ENCODE peak calls at places on chromosomes 12 and 14, in five cellular contexts. N is heart left ventricle; I is CD8-positive, alpha-beta memory T cell; X is ovary; S is PC-3. F is an unnamed sample.

GRCh38 chr14:21252149-21252548 is 17.1 kb downstream of the HNRNPC start:
- DNase-seq in N (no peak), I (no peak), X (no peak), S (no peak), F (no peak)

GRCh38 chr12:12803186-12803585 is 10.0 kb upstream of the DDX47 start:
- DNase-seq in X (no peak), N (no peak), S (peak), I (no peak), F (peak)

GRCh38 chr12:124518051-124518932 is 49.1 kb downstream of the NCOR2 start:
- DNase-seq in N (peak), X (peak), S (peak), I (no peak), F (peak)

GRCh38 chr14:24285351-24285750 is 14.0 kb upstream of the RABGGTA start:
- DNase-seq in N (no peak), S (no peak), X (no peak), I (no peak), F (peak)

GRCh38 chr12:9928607-9929006 is 3.6 kb downstream of the CLEC2A start:
- DNase-seq in X (no peak), S (peak), I (no peak), N (no peak), F (no peak)

GRCh38 chr12:26278666-26279065 is 83.3 kb downstream of the SSPN start:
- DNase-seq in S (no peak), N (no peak), X (no peak), I (no peak), F (no peak)

GRCh38 chr12:22100952-22101748 is 55.1 kb downstream of the CMAS start:
- DNase-seq in N (no peak), I (no peak), S (peak), X (no peak), F (peak)

GRCh38 chr12:20807192-20808080 is 3.1 kb upstream of the SLCO1B3 start:
- DNase-seq in N (peak), S (no peak), X (no peak), I (no peak), F (no peak)

GRCh38 chr12:79935624-79936040 is 735 bp upstream of the PPP1R12A start:
- DNase-seq in I (no peak), N (no peak), S (peak), X (no peak), F (peak)
- H3K27ac ChIP-seq in I (peak), N (peak), S (peak), X (peak), F (peak)

GRCh38 chr14:102479107-102479506 is 30.5 kb downstream of the ANKRD9 start:
- DNase-seq in N (no peak), S (no peak), X (no peak), I (no peak), F (no peak)

GRCh38 chr14:102481371-102481770 is 28.2 kb downstream of the ANKRD9 start:
- DNase-seq in S (no peak), N (no peak), I (no peak), X (no peak), F (no peak)

GRCh38 chr14:102481791-102482238 is 27.8 kb downstream of the ANKRD9 start:
- DNase-seq in S (peak), X (no peak), N (no peak), I (no peak), F (peak)

GRCh38 chr14:102484316-102484715 is 25.3 kb downstream of the ANKRD9 start:
- DNase-seq in X (no peak), I (no peak), S (no peak), N (no peak), F (no peak)

DNA sequence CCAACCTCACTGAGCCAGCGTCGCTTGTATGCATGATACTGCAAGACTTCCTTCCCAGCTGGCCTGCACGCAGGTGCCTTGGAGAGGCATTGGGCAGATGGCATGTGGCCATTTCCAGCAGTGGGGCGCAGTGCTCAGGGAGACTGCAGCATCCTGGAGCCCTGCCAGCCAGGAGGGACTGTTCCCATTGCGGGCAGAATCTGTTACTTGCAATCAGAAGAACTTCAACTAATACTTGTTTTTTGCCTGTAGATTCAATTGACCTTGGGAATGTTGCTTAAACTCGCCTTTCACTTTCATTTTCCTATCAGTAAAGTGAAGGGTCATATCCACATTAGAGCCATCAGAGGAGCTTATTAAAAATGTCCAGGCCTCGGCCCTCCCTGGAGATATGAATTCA is 29.8 kb downstream of the ANKRD9 start:
- DNase-seq in X (peak), I (no peak), S (no peak), N (peak), F (no peak)
- H3K27ac ChIP-seq in X (peak), I (no peak), S (no peak), N (peak), F (no peak)

GRCh38 chr12:121774968-121775474 is 18.5 kb downstream of the RHOF start:
- DNase-seq in S (no peak), I (no peak), N (no peak), X (no peak), F (no peak)

GRCh38 chr12:121775501-121775900 is 18.0 kb downstream of the RHOF start:
- DNase-seq in S (no peak), I (no peak), N (no peak), X (no peak), F (no peak)

GRCh38 chr12:121770388-121770787 is 23.1 kb downstream of the RHOF start:
- DNase-seq in S (no peak), X (no peak), N (no peak), I (no peak), F (no peak)

GRCh38 chr12:121770802-121771625 is 22.5 kb downstream of the RHOF start:
- DNase-seq in I (no peak), X (no peak), N (no peak), S (no peak), F (no peak)

DNA sequence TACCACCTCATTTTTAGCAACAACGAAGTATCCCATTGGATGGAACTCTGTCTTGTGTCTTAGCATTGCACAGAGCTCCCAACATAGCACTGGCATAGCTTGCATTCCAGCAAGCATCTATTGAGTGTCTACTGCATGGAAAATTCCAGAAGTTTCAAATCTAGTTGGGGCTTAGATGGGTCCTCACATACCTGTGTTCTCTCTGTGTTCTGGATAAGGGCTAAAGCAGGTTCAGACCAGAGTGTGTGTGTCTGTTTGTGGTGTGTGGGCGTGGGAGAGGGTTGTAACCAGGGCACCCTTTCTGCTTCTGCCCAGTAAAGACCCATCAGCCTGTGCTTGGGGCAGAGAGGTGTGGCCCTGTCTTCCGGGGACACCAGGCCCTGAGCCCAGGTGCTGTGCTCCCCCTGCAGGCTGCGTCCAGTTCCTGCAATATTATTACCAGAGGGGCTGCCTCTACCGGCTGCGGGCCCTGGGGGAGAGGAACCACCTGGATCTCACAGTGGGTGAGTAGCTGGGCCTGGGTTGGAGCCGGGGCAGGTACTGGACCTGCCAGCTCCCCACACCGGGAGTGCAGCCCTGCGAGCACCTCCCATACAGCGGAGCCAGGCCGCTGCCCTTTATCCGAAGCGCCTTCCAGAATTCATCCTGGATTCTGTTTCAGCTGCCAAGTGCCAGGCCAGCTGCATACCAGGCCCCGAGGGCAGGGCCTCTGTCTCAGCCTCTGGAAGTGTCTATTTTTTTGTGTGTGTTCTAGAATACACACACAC is 20.3 kb downstream of the RHOF start:
- DNase-seq in S (peak), I (peak), X (peak), N (peak), F (peak)
- H3K27ac ChIP-seq in S (no peak), I (no peak), X (no peak), N (peak), F (no peak)

GRCh38 chr14:90700928-90701776 is 115.1 kb downstream of the TTC7B start:
- DNase-seq in X (no peak), N (no peak), I (no peak), S (peak), F (no peak)
- H3K27ac ChIP-seq in X (no peak), N (no peak), I (no peak), S (no peak), F (no peak)

DNA sequence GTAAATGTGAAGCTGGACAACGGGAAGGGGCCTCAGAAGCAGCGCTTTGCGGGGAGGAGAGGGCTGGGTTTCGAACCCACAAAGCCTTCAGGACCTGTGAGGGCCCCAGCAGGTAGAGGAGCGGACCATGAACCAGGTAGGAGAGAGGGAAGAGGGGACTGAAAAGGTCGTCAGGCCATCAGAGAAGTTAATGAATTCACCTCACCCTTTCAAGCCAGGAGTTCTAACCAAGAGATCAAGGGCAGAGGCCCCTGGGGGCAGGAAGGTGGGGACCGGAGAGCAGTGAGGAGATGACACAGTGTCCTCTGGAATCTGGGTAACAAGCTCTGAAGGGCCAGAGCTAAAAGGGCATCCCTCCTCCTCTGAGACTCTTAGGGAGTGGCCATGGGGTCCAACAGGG is 19.4 kb downstream of the SERPINA1 start:
- DNase-seq in N (no peak), X (no peak), I (no peak), S (no peak), F (no peak)
- H3K27ac ChIP-seq in N (no peak), X (no peak), I (no peak), S (no peak), F (no peak)

GRCh38 chr14:92516344-92516965 is 2.9 kb downstream of the RIN3 start:
- DNase-seq in I (no peak), X (no peak), S (no peak), N (no peak), F (no peak)

GRCh38 chr14:92513204-92513965 is at the start of gene RIN3:
- DNase-seq in I (peak), X (peak), S (peak), N (peak), F (peak)

GRCh38 chr14:92513966-92514843 is 624 bp downstream of the RIN3 start:
- DNase-seq in S (no peak), X (peak), N (peak), I (no peak), F (no peak)

GRCh38 chr14:92515510-92516343 is 2.1 kb downstream of the RIN3 start:
- DNase-seq in X (no peak), I (no peak), S (no peak), N (no peak), F (no peak)

DNA sequence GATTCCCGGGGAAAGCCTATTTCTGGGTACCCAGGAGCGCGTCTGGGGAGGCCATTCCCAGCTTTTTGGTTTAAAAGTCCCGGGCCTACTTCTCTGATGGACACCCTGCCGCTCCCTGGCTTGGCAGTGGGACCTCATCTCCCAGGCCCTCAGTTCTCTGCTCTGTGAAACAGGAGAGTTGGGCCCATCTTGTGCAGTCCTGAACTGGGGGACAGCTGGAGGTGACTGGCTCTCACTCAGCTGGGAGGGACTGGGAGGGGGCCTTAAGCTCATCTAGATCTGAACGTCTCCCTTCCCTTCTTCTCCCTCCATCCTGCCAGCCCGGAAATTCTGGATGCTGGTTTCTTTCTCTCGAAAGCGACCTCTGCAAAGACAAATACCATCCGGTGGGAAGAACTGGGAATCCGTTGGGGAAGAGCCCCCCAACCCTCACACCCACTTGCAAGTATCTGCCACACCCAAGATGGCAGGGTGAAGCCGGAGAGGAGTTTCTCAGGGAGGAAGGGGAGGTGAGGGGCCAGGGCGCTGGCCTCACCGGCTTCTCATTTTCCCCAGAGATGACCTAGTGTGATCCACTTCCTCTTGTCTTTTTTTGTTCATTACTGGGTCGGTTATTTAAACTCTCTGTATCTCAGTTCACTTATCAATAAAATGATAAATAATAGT is 1.4 kb downstream of the RIN3 start:
- DNase-seq in I (no peak), X (no peak), S (no peak), N (no peak), F (no peak)
- H3K27ac ChIP-seq in I (peak), X (peak), S (no peak), N (peak), F (no peak)

GRCh38 chr14:49944501-49944900 is 51.6 kb downstream of the ARF6 start:
- DNase-seq in N (no peak), S (no peak), X (no peak), I (no peak), F (no peak)

GRCh38 chr14:49946320-49947141 is 53.6 kb downstream of the ARF6 start:
- DNase-seq in S (peak), N (no peak), X (no peak), I (no peak), F (peak)

GRCh38 chr14:49942090-49942489 is 49.2 kb downstream of the ARF6 start:
- DNase-seq in S (no peak), I (no peak), N (no peak), X (no peak), F (no peak)

GRCh38 chr14:49940805-49941421 is 48.0 kb downstream of the ARF6 start:
- DNase-seq in S (peak), X (no peak), I (no peak), N (no peak), F (no peak)

DNA sequence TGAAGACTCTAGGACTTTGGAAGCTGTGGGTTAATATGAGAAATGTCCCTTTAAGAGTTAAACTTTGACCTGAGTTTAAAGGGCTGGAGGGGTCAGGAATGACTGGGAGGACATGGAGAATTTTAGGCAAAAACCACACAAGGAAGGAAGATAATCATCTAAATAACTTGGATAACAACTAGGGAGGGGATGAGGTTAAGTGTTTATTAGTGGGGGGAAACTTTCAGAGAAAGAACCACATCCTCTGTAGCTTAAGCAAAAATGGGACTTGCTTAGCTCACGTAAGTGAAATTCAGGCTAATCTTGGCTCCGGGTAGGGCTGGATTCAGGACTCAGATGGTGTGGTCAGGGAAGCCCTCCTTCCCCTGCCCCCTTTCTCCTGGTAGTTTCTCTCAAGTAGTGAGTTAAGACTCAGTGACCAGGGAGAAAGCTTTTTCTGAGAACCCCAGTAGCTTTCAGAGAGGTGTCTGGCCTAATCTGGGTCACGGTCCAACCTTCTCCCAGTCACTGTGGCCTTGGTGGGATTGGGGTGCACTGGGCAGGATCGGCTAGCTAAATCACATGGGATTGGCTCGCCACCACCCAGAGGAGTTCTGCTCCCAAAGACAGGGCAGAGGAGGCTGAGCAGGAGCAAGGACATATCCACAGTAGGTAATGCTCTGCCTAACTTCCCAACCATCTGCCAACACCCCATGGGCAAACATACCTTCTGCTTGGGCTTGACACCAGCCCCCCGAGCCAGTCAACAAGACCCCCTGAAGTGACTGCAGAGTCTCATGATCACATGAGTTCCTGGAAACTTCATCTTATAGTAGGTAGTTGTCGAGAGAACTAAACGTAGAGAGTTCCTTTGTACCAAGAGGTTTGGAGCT is 52.8 kb downstream of the ARF6 start:
- DNase-seq in N (no peak), I (no peak), S (no peak), X (no peak), F (no peak)
- H3K27ac ChIP-seq in N (no peak), I (peak), S (peak), X (no peak), F (no peak)

GRCh38 chr12:7072024-7072423 is 11.5 kb downstream of the C1S start:
- DNase-seq in S (no peak), X (no peak), I (no peak), N (no peak), F (no peak)
- H3K27ac ChIP-seq in S (no peak), X (no peak), I (no peak), N (no peak), F (no peak)

GRCh38 chr14:106442857-106443256 is 916.5 kb downstream of the TMEM121 start:
- DNase-seq in N (no peak), S (no peak), I (no peak), X (no peak), F (no peak)
- H3K27ac ChIP-seq in N (no peak), S (no peak), I (no peak), X (no peak), F (no peak)

GRCh38 chr12:2284321-2284813 is 231.6 kb downstream of the CACNA1C start:
- DNase-seq in N (no peak), X (no peak), S (no peak), I (no peak), F (no peak)
- H3K27ac ChIP-seq in N (peak), X (no peak), S (no peak), I (no peak), F (no peak)